ENCODE peak calls at places on chromosomes 6 and 20, in nine cellular contexts. N is activated CD4-positive, alpha-beta T cell treated with anti-CD3 and anti-CD28 coated beads for 36 hours; M is amygdala; Q is effector CD4-positive, alpha-beta T cell; T is adrenal gland; I is NCI-H460; O is Peyer's patch; K is dermis microvascular lymphatic vessel endothelial cell; U is hepatocyte. A is an unnamed sample.

GRCh38 chr20:51864967-51865366 is 62.6 kb upstream of the SALL4 start:
- DNase-seq in T (no peak), I (no peak), O (no peak), N (no peak), K (no peak), U (no peak), M (no peak), Q (no peak), A (no peak)

GRCh38 chr6:37860226-37860839 is 40.8 kb downstream of the ZFAND3 start:
- DNase-seq in M (no peak), U (peak), Q (peak), O (no peak), I (peak), T (peak), N (peak), K (peak), A (peak)

GRCh38 chr6:134480593-134480992 is 162.7 kb upstream of the SGK1 start:
- DNase-seq in Q (no peak), O (no peak), U (no peak), I (no peak), N (no peak), K (peak), T (no peak), M (no peak), A (peak)

GRCh38 chr6:54958446-54958845 is 111.9 kb downstream of the FAM83B start:
- DNase-seq in K (no peak), N (no peak), O (no peak), T (no peak), U (no peak), M (no peak), Q (no peak), I (no peak), A (no peak)

GRCh38 chr6:169868458-169868857 is 117.0 kb downstream of the ERMARD start:
- DNase-seq in K (no peak), M (no peak), N (peak), O (peak), Q (peak), T (peak), I (no peak), U (no peak), A (no peak)

GRCh38 chr6:98137391-98137790 is 697.0 kb upstream of the POU3F2 start:
- DNase-seq in M (no peak), I (no peak), O (no peak), N (no peak), U (no peak), Q (no peak), T (no peak), K (no peak), A (no peak)

GRCh38 chr20:58647814-58648501 is 3.1 kb upstream of the STX16 start:
- DNase-seq in K (no peak), N (no peak), M (no peak), O (no peak), I (no peak), U (no peak), T (no peak), Q (no peak), A (peak)

GRCh38 chr6:131917763-131918649 is 33.2 kb downstream of the CCN2 start:
- DNase-seq in M (no peak), O (no peak), T (no peak), K (no peak), U (no peak), N (no peak), Q (no peak), I (no peak), A (no peak)

GRCh38 chr6:43579171-43579570 is 3.2 kb downstream of the POLH start:
- DNase-seq in T (no peak), M (no peak), O (no peak), N (no peak), K (no peak), Q (no peak), U (no peak), I (no peak), A (peak)

GRCh38 chr6:107345398-107345797 is 114.0 kb downstream of the PDSS2 start:
- DNase-seq in M (no peak), K (peak), O (no peak), I (no peak), Q (no peak), T (no peak), U (no peak), N (no peak), A (no peak)

GRCh38 chr20:10636326-10636818 is 37.4 kb downstream of the JAG1 start:
- DNase-seq in N (no peak), Q (no peak), K (no peak), T (no peak), U (peak), M (no peak), O (no peak), I (no peak), A (peak)

GRCh38 chr6:143634486-143634885 is 43.3 kb upstream of the PHACTR2 start:
- DNase-seq in I (no peak), K (peak), M (no peak), T (no peak), U (no peak), N (no peak), O (no peak), Q (no peak), A (peak)

GRCh38 chr6:4941782-4942672 is 61.8 kb downstream of the RPP40 start:
- DNase-seq in M (no peak), Q (no peak), T (peak), O (no peak), I (peak), U (peak), N (peak), K (no peak), A (peak)

GRCh38 chr6:167094436-167094819 is 28.5 kb upstream of the CCR6 start:
- DNase-seq in U (no peak), O (no peak), K (no peak), Q (no peak), T (no peak), N (no peak), I (no peak), M (no peak), A (no peak)

GRCh38 chr6:45448417-45449389 is 71.0 kb upstream of the SUPT3H start:
- DNase-seq in Q (no peak), K (no peak), N (no peak), O (no peak), T (no peak), I (no peak), M (no peak), U (no peak), A (peak)

GRCh38 chr6:133631421-133631820 is 257.5 kb upstream of the TCF21 start:
- DNase-seq in T (no peak), Q (no peak), K (no peak), N (no peak), O (no peak), M (no peak), U (no peak), I (peak), A (peak)

GRCh38 chr20:58374906-58375760 is 13.9 kb upstream of the VAPB start:
- DNase-seq in K (peak), I (no peak), U (peak), T (peak), M (no peak), N (no peak), O (no peak), Q (no peak), A (peak)

GRCh38 chr6:80690611-80691090 is 584.2 kb downstream of the BCKDHB start:
- DNase-seq in I (peak), U (no peak), K (no peak), T (no peak), M (no peak), N (no peak), Q (no peak), O (no peak), A (peak)

GRCh38 chr20:2130062-2130591 is 28.5 kb downstream of the STK35 start:
- DNase-seq in T (no peak), O (no peak), M (no peak), I (no peak), Q (no peak), U (no peak), N (no peak), K (no peak), A (no peak)

GRCh38 chr6:106413016-106413415 is 52.5 kb downstream of the CRYBG1 start:
- DNase-seq in O (no peak), T (no peak), M (no peak), U (no peak), Q (no peak), I (no peak), N (no peak), K (no peak), A (no peak)

GRCh38 chr6:138555294-138555988 is 56.1 kb upstream of the NHSL1 start:
- DNase-seq in M (no peak), N (no peak), K (no peak), T (peak), O (no peak), Q (no peak), U (no peak), I (no peak), A (no peak)

GRCh38 chr6:109236140-109237081 is 141.1 kb downstream of the CEP57L1 start:
- DNase-seq in O (peak), U (peak), T (no peak), M (no peak), Q (no peak), N (peak), I (no peak), K (no peak), A (no peak)

GRCh38 chr6:84428300-84428907 is 201.0 kb upstream of the CEP162 start:
- DNase-seq in T (peak), I (peak), M (no peak), K (peak), O (no peak), N (peak), Q (no peak), U (peak), A (peak)

GRCh38 chr6:104625536-104625935 is 234.2 kb downstream of the HACE1 start:
- DNase-seq in I (no peak), O (no peak), U (peak), K (no peak), Q (no peak), N (no peak), M (no peak), T (no peak), A (peak)

GRCh38 chr6:26025894-26026832 is 61.1 kb upstream of the HFE start:
- DNase-seq in N (peak), U (peak), T (peak), K (peak), M (peak), I (peak), Q (peak), O (peak), A (peak)

GRCh38 chr20:63836335-63837133 is 5.5 kb upstream of the ZBTB46 start:
- DNase-seq in Q (no peak), M (no peak), I (no peak), N (no peak), T (no peak), K (no peak), O (no peak), U (no peak), A (no peak)

GRCh38 chr6:71886184-71887005 is at the start of gene RIMS1:
- DNase-seq in O (peak), N (peak), K (no peak), M (no peak), Q (no peak), T (peak), U (peak), I (no peak), A (no peak)

GRCh38 chr20:32484221-32485125 is 100.7 kb downstream of the NOL4L start:
- DNase-seq in Q (peak), O (peak), T (peak), I (no peak), K (no peak), N (peak), M (no peak), U (peak), A (no peak)

GRCh38 chr6:87721311-87721710 is 19.3 kb upstream of the AKIRIN2 start:
- DNase-seq in Q (no peak), K (no peak), M (no peak), T (no peak), U (no peak), N (no peak), I (no peak), O (no peak), A (no peak)

A was measured in IMR-90.